ENCODE peak calls at places on chromosome 6, in eight cellular contexts. I, K, J, D, F, C, Q and H are unnamed samples.

GRCh38 chr6:101454106-101454676 is 60.7 kb downstream of the GRIK2 start:
- DNase-seq in I (peak; percentile 23), K (peak; percentile 19), J (no peak), D (no peak), F (no peak), C (no peak), Q (no peak), H (no peak)

GRCh38 chr6:111177131-111177530 is 89.8 kb downstream of the SLC16A10 start:
- DNase-seq in I (no peak), K (no peak), J (no peak), D (no peak), F (no peak), C (no peak), Q (no peak), H (no peak)

GRCh38 chr6:75098709-75099108 is 107.1 kb downstream of the COL12A1 start:
- DNase-seq in I (no peak), K (peak; percentile 22), J (peak; percentile 93), D (no peak), F (peak; percentile 26), C (peak; percentile 97), Q (no peak), H (peak; percentile 91)

GRCh38 chr6:52331793-52332457 is 30.0 kb upstream of the PAQR8 start:
- DNase-seq in I (no peak), K (no peak), J (no peak), D (no peak), F (no peak), C (no peak), Q (no peak), H (no peak)

GRCh38 chr6:167779123-167779992 is 47.4 kb upstream of the AFDN start:
- DNase-seq in I (no peak), K (no peak), J (no peak), D (no peak), F (no peak), C (no peak), Q (no peak), H (no peak)

GRCh38 chr6:82185948-82186347 is 61.6 kb downstream of the IBTK start:
- DNase-seq in I (no peak), K (no peak), J (peak; percentile 22), D (no peak), F (no peak), C (no peak), Q (no peak), H (no peak)

GRCh38 chr6:34535199-34535598 is 20.9 kb downstream of the SPDEF start:
- DNase-seq in I (no peak), K (no peak), J (no peak), D (no peak), F (no peak), C (no peak), Q (no peak), H (no peak)

GRCh38 chr6:37319856-37320255 is 33.9 kb upstream of the RNF8 start:
- DNase-seq in I (no peak), K (no peak), J (peak; percentile 15), D (no peak), F (no peak), C (no peak), Q (no peak), H (no peak)

GRCh38 chr6:157774153-157775135 is 48.6 kb upstream of the SNX9 start:
- DNase-seq in I (peak; percentile 17), K (peak; percentile 64), J (no peak), D (no peak), F (no peak), C (no peak), Q (no peak), H (no peak)

GRCh38 chr6:116616757-116617093 is 446 bp downstream of the RSPH4A start:
- DNase-seq in I (no peak), K (peak; percentile 39), J (peak; percentile 38), D (no peak), F (no peak), C (no peak), Q (no peak), H (peak; percentile 14)

GRCh38 chr6:37480951-37481597 is 18.6 kb downstream of the CCDC167 start:
- DNase-seq in I (no peak), K (no peak), J (no peak), D (no peak), F (no peak), C (no peak), Q (no peak), H (no peak)

GRCh38 chr6:30685157-30685976 is 1.1 kb downstream of the PPP1R18 start:
- DNase-seq in I (no peak), K (no peak), J (no peak), D (no peak), F (no peak), C (peak; percentile 54), Q (no peak), H (peak; percentile 47)